ENCODE peak calls at places on chromosomes 5 and 9, in nine cellular contexts. W is stimulated activated CD4-positive, alpha-beta T cell treated with anti-CD3 and anti-CD28 coated beads, Interleukin-1b, Interleukin-23, amount 100 ng/mL, for 24 hours; N is astrocyte; D is IMR-90; I is DMS 273 treated with DMSO at 0.1 percent for 48 hours; M is amygdala; J is D721Med; G is activated T-helper 1 cell treated with Interleukin-2 at 50 U/mL for 16 hours; L is AG09319. Y is an unnamed sample.

GRCh38 chr5:34695275-34696032 is 39.3 kb downstream of the RAI14 start:
- DNase-seq in L (no peak), I (no peak), M (no peak), J (no peak), D (no peak), G (no peak), N (no peak), W (no peak), Y (no peak)

GRCh38 chr5:177550120-177550519 is 4.2 kb downstream of the FAM193B start:
- DNase-seq in N (no peak), W (no peak), L (no peak), M (no peak), G (no peak), J (no peak), D (no peak), I (no peak), Y (no peak)

GRCh38 chr9:127035948-127036347 is 86.5 kb downstream of the ANGPTL2 start:
- DNase-seq in I (no peak), G (no peak), N (peak; percentile 16), L (no peak), J (no peak), M (no peak), W (no peak), D (no peak), Y (no peak)

GRCh38 chr5:159735749-159736660 is 180.3 kb upstream of the ADRA1B start:
- DNase-seq in W (no peak), J (no peak), I (no peak), G (no peak), L (no peak), N (peak; percentile 29), M (no peak), D (no peak), Y (no peak)

GRCh38 chr5:159022178-159022556 is 77.5 kb downstream of the EBF1 start:
- DNase-seq in G (no peak), W (no peak), J (no peak), I (peak; percentile 93), N (peak; percentile 75), L (no peak), M (no peak), D (peak; percentile 86), Y (no peak)

GRCh38 chr5:55173696-55174101 is 722 bp upstream of the CDC20B start:
- DNase-seq in J (no peak), L (no peak), W (no peak), D (no peak), I (peak; percentile 79), M (no peak), N (no peak), G (no peak), Y (no peak)

GRCh38 chr5:133827001-133827400 is 141.4 kb downstream of the C5orf15 start:
- DNase-seq in G (no peak), I (no peak), W (no peak), L (no peak), N (no peak), M (no peak), D (no peak), J (no peak), Y (no peak)

GRCh38 chr9:99118782-99119466 is 14.0 kb downstream of the TGFBR1 start:
- DNase-seq in I (no peak), G (peak; percentile 25), W (no peak), N (no peak), M (no peak), D (no peak), J (no peak), L (no peak), Y (no peak)

GRCh38 chr9:135187365-135187764 is 99.9 kb downstream of the OLFM1 start:
- DNase-seq in L (no peak), W (no peak), M (no peak), G (no peak), N (no peak), D (no peak), J (no peak), I (no peak), Y (no peak)

GRCh38 chr5:170467000-170467707 is 36.7 kb upstream of the KCNIP1 start:
- DNase-seq in L (no peak), I (no peak), N (peak; percentile 90), D (peak; percentile 90), G (no peak), M (no peak), J (no peak), W (peak; percentile 16), Y (no peak)

GRCh38 chr5:138955013-138955660 is 80.0 kb upstream of the LRRTM2 start:
- DNase-seq in I (no peak), M (no peak), D (peak; percentile 22), J (peak; percentile 76), G (no peak), L (no peak), N (no peak), W (no peak), Y (no peak)

GRCh38 chr5:74542477-74542876 is 98.1 kb downstream of the ENC1 start:
- DNase-seq in W (no peak), G (no peak), M (no peak), N (peak; percentile 72), I (no peak), L (no peak), J (no peak), D (no peak), Y (no peak)

GRCh38 chr9:105144076-105144475 is 100.4 kb upstream of the SLC44A1 start:
- DNase-seq in W (no peak), D (no peak), M (no peak), N (no peak), I (no peak), G (no peak), L (no peak), J (no peak), Y (no peak)

GRCh38 chr9:114007991-114008666 is 70.0 kb downstream of the AMBP start:
- DNase-seq in L (no peak), M (no peak), W (no peak), I (no peak), N (no peak), D (no peak), J (no peak), G (no peak), Y (no peak)

GRCh38 chr5:166377756-166378155 is 1913.7 kb upstream of the WWC1 start:
- DNase-seq in N (no peak), M (no peak), G (no peak), L (no peak), W (no peak), I (no peak), J (no peak), D (no peak), Y (no peak)

GRCh38 chr5:140481758-140482157 is 65.7 kb upstream of the EIF4EBP3 start:
- DNase-seq in D (peak; percentile 83), W (no peak), G (no peak), M (no peak), N (peak; percentile 80), L (peak; percentile 35), J (no peak), I (no peak), Y (no peak)

GRCh38 chr5:149422429-149423286 is 43.6 kb upstream of the IL17B start:
- DNase-seq in I (no peak), N (peak; percentile 82), M (no peak), D (peak; percentile 95), L (no peak), J (peak; percentile 81), W (no peak), G (no peak), Y (no peak)

GRCh38 chr9:92378825-92379535 is 25.4 kb downstream of the OGN start:
- DNase-seq in D (peak; percentile 57), W (no peak), M (no peak), J (no peak), N (peak; percentile 92), G (no peak), I (no peak), L (no peak), Y (peak; percentile 83)

GRCh38 chr5:135832263-135832555 is 2.3 kb upstream of the SLC25A48 start:
- DNase-seq in L (no peak), W (no peak), D (no peak), J (no peak), I (no peak), M (no peak), G (no peak), N (no peak), Y (no peak)